ENCODE peak calls at places on chromosomes 13 and 19, in seven cellular contexts. J, W, U, Z, Y, M and G are unnamed samples.

GRCh38 chr13:28557725-28558124 is 62.8 kb upstream of the FLT1 start:
- DNase-seq in J (no peak), W (no peak), U (no peak), Z (no peak), Y (no peak), M (no peak), G (no peak)

GRCh38 chr19:15195381-15195964 is 5.3 kb downstream of the NOTCH3 start:
- DNase-seq in J (no peak), W (peak; percentile 93), U (no peak), Z (no peak), Y (peak; percentile 81), M (peak; percentile 69), G (no peak)

GRCh38 chr13:23679214-23679613 is 109.0 kb downstream of the TNFRSF19 start:
- DNase-seq in J (no peak), W (no peak), U (no peak), Z (no peak), Y (peak; percentile 31), M (no peak), G (no peak)

GRCh38 chr13:44373601-44374347 is at the start of gene SERP2:
- DNase-seq in J (no peak), W (peak; percentile 84), U (peak; percentile 54), Z (peak; percentile 72), Y (peak; percentile 61), M (no peak), G (no peak)

GRCh38 chr13:42363941-42364612 is 92.1 kb downstream of the AKAP11 start:
- DNase-seq in J (no peak), W (peak; percentile 28), U (no peak), Z (no peak), Y (no peak), M (no peak), G (no peak)

GRCh38 chr13:29561918-29562317 is 33.6 kb downstream of the SLC7A1 start:
- DNase-seq in J (no peak), W (peak; percentile 34), U (no peak), Z (no peak), Y (no peak), M (no peak), G (no peak)

GRCh38 chr19:13834308-13834790 is 39.1 kb downstream of the ZSWIM4 start:
- DNase-seq in J (no peak), W (no peak), U (no peak), Z (no peak), Y (no peak), M (no peak), G (no peak)

GRCh38 chr13:78736142-78736541 is 77.2 kb upstream of the OBI1 start:
- DNase-seq in J (no peak), W (no peak), U (no peak), Z (no peak), Y (no peak), M (no peak), G (no peak)

GRCh38 chr13:45295536-45295935 is 45.4 kb downstream of the TPT1 start:
- DNase-seq in J (no peak), W (no peak), U (no peak), Z (no peak), Y (no peak), M (no peak), G (no peak)

GRCh38 chr13:79423801-79424642 is 18.0 kb upstream of the RBM26 start:
- DNase-seq in J (no peak), W (peak; percentile 75), U (no peak), Z (no peak), Y (no peak), M (peak; percentile 5), G (no peak)

GRCh38 chr13:41694902-41695301 is 237.6 kb downstream of the RGCC start:
- DNase-seq in J (no peak), W (no peak), U (no peak), Z (no peak), Y (no peak), M (no peak), G (no peak)

GRCh38 chr13:66659291-66660012 is 570.7 kb downstream of the PCDH9 start:
- DNase-seq in J (no peak), W (no peak), U (no peak), Z (no peak), Y (no peak), M (peak; percentile 36), G (no peak)

GRCh38 chr19:49512970-49513745 is 697 bp downstream of the FCGRT start:
- DNase-seq in J (no peak), W (peak; percentile 88), U (no peak), Z (peak; percentile 39), Y (peak; percentile 58), M (peak; percentile 65), G (no peak)

GRCh38 chr13:87274209-87274819 is 396.9 kb upstream of the SLITRK5 start:
- DNase-seq in J (no peak), W (peak; percentile 89), U (no peak), Z (no peak), Y (peak; percentile 54), M (peak; percentile 80), G (no peak)

GRCh38 chr19:9597027-9597426 is 12.7 kb upstream of the ZNF121 start:
- DNase-seq in J (no peak), W (no peak), U (no peak), Z (no peak), Y (no peak), M (no peak), G (no peak)

GRCh38 chr13:91406619-91407018 is 8.2 kb downstream of the GPC5 start:
- DNase-seq in J (no peak), W (peak; percentile 90), U (no peak), Z (no peak), Y (peak; percentile 74), M (peak; percentile 47), G (no peak)

GRCh38 chr13:51027644-51028043 is 83.4 kb downstream of the C13orf42 start:
- DNase-seq in J (no peak), W (no peak), U (no peak), Z (no peak), Y (no peak), M (no peak), G (no peak)

GRCh38 chr13:42036711-42037110 is 11.7 kb upstream of the DGKH start:
- DNase-seq in J (no peak), W (no peak), U (no peak), Z (no peak), Y (no peak), M (no peak), G (no peak)

GRCh38 chr13:101499406-101499805 is 46.9 kb downstream of the ITGBL1 start:
- DNase-seq in J (no peak), W (no peak), U (no peak), Z (no peak), Y (no peak), M (no peak), G (no peak)

GRCh38 chr13:113849546-113849945 is 14.3 kb downstream of the GAS6 start:
- DNase-seq in J (no peak), W (no peak), U (no peak), Z (no peak), Y (no peak), M (no peak), G (no peak)

GRCh38 chr19:11658954-11659353 is 61.7 kb downstream of the ZNF627 start:
- DNase-seq in J (no peak), W (no peak), U (no peak), Z (no peak), Y (no peak), M (no peak), G (no peak)

GRCh38 chr19:7947939-7948338 is 4.5 kb upstream of the TIMM44 start:
- DNase-seq in J (no peak), W (no peak), U (no peak), Z (no peak), Y (no peak), M (no peak), G (no peak)

GRCh38 chr19:14072535-14073231 is at the start of gene MISP3:
- DNase-seq in J (no peak), W (peak; percentile 46), U (no peak), Z (no peak), Y (peak; percentile 42), M (peak; percentile 60), G (no peak)

GRCh38 chr13:38960175-38960574 is 30.5 kb downstream of the STOML3 start:
- DNase-seq in J (no peak), W (no peak), U (no peak), Z (no peak), Y (no peak), M (no peak), G (no peak)

GRCh38 chr19:17487240-17488121 is 17.2 kb downstream of the SLC27A1 start:
- DNase-seq in J (no peak), W (peak; percentile 53), U (no peak), Z (no peak), Y (no peak), M (no peak), G (no peak)

GRCh38 chr19:48659768-48660167 is 13.0 kb downstream of the NTN5 start:
- DNase-seq in J (no peak), W (no peak), U (no peak), Z (no peak), Y (no peak), M (no peak), G (peak; percentile 7)